ENCODE peak calls at places on chromosomes 13 and 19, in seven cellular contexts. M is GM12878, P is SK-N-SH, B is HCT116, R is H1, H is K562, X is HepG2. J is an unnamed sample.

GRCh38 chr13:24076124-24076523 is 84.4 kb upstream of the SPATA13 start:
- DNase-seq in X (peak; percentile 72), R (no peak), B (no peak), M (no peak), P (no peak), H (no peak), J (no peak)

GRCh38 chr13:80337011-80337688 is 3.8 kb downstream of the SPRY2 start:
- DNase-seq in H (no peak), X (no peak), M (no peak), P (peak; percentile 31), R (no peak), B (no peak), J (no peak)

GRCh38 chr13:95216182-95216581 is 85.1 kb downstream of the ABCC4 start:
- DNase-seq in H (no peak), B (no peak), R (no peak), M (no peak), X (no peak), P (no peak), J (no peak)

GRCh38 chr19:768424-768823 is 17.5 kb downstream of the MISP start:
- DNase-seq in M (no peak), H (no peak), P (no peak), B (no peak), X (no peak), R (no peak), J (no peak)

GRCh38 chr19:6822311-6822670 is 49.8 kb downstream of the VAV1 start:
- DNase-seq in H (no peak), P (no peak), M (no peak), X (no peak), R (no peak), B (no peak), J (no peak)

GRCh38 chr19:40607898-40608621 is 6.9 kb downstream of the LTBP4 start:
- DNase-seq in X (no peak), P (no peak), H (no peak), B (no peak), M (no peak), R (no peak), J (no peak)

GRCh38 chr13:97266328-97266727 is 44.2 kb downstream of the MBNL2 start:
- DNase-seq in B (no peak), H (no peak), R (no peak), P (no peak), M (no peak), X (no peak), J (no peak)

GRCh38 chr13:93810264-93810663 is 583.7 kb downstream of the GPC6 start:
- DNase-seq in B (no peak), H (no peak), M (no peak), X (peak; percentile 3), R (no peak), P (no peak), J (no peak)

GRCh38 chr19:12825259-12826131 is 8.9 kb downstream of the RTBDN start:
- DNase-seq in M (no peak), X (no peak), H (peak; percentile 76), B (no peak), R (no peak), P (peak; percentile 88), J (no peak)

GRCh38 chr13:81957121-81957520 is 1616.2 kb upstream of the SPRY2 start:
- DNase-seq in M (no peak), X (peak; percentile 2), P (no peak), R (no peak), B (no peak), H (no peak), J (no peak)

GRCh38 chr13:113283904-113284303 is 13.1 kb upstream of the LAMP1 start:
- DNase-seq in R (no peak), P (no peak), H (no peak), M (no peak), X (no peak), B (no peak), J (no peak)

GRCh38 chr13:20045946-20046548 is 87.5 kb downstream of the ZMYM2 start:
- DNase-seq in X (no peak), R (no peak), P (no peak), B (no peak), H (no peak), M (no peak), J (no peak)

GRCh38 chr13:111343186-111343805 is 22.9 kb downstream of the TEX29 start:
- DNase-seq in M (no peak), B (no peak), R (no peak), X (no peak), P (no peak), H (no peak), J (no peak)
- TF ChIP-seq JUND in M (no peak), B (no peak), R (no peak), X (no peak), P (no peak), H (no peak), J (no peak)

DNA sequence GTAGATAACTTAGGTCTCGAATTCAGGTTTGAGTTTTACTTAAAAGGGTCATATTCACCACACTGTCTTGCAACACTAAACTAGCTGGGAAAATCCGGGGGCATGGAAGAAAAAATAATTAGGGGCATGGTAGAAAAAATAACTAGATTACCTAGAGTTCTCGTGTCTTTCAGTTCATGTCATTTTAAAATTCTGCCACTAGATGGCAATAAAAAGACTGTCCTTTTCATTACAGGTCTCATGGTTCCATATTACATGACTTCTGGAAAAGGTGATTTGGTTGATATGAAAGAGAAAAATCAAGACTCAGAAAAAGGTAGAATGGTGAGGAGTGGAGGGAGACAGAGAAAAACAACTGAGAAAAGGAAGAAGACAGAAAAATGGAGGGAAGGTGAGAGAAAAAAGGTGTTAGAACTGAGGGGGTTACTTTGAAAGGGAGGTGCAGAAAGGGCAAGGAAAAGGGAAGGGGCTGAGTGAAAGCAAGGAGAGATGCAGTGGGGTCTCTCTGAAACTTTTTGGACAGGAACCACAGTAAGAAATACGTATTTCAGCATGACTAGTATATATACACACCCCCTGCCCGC is 299.0 kb downstream of the KLF12 start:
- DNase-seq in M (peak; percentile 30), H (peak; percentile 31), P (peak; percentile 33), B (peak; percentile 22), R (no peak), X (peak; percentile 39), J (peak; percentile 45)
- TF ChIP-seq JUND in M (no peak), H (no peak), P (no peak), B (no peak), R (no peak), X (no peak), J (no peak)

DNA sequence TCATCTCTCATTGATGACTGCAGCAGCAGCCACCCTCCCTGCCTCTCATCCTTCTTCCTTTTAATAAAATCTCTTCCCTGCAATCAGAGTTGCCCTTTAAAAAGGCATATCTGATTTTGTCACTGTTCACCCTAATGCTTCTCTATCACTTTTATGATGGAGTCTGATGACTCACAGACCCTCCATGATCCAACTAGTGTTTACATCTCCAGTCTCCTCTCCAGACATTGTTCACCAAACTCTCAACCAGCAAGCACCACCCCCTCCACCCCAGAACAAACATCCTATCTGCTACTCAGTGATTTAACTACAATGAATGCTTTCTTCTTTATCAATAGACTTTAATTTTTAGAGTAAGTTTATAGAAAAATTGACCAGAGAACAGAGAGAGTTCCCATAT is 59.5 kb downstream of the TNFSF11 start:
- DNase-seq in B (no peak), M (no peak), H (no peak), P (no peak), R (no peak), X (no peak), J (no peak)
- TF ChIP-seq JUND in B (no peak), M (no peak), H (no peak), P (no peak), R (no peak), X (no peak), J (no peak)

GRCh38 chr13:72463561-72463960 is 263.9 kb downstream of the MZT1 start:
- DNase-seq in R (no peak), H (no peak), B (no peak), M (no peak), X (no peak), P (no peak), J (no peak)
- TF ChIP-seq JUND in R (no peak), H (no peak), B (no peak), M (no peak), X (no peak), P (no peak), J (no peak)

J was measured in T47D.